ENCODE peak calls at places on chromosomes 12 and 14, in four cellular contexts. T, P, Z and W are unnamed samples. For H3K27me3, the result is how much of the 10 kb centered on the place peaks cover.

GRCh38 chr14:21219120-21219519 is 50.1 kb downstream of the HNRNPC start:
- DNase-seq in Z (no peak), T (no peak), P (no peak), W (no peak)

GRCh38 chr14:23640524-23641141 is 4.5 kb downstream of the DHRS2 start:
- DNase-seq in T (peak), P (peak), Z (peak), W (peak)

GRCh38 chr12:102769323-102769916 is 147.6 kb downstream of the PAH start:
- DNase-seq in T (peak), Z (peak), P (peak), W (peak)

GRCh38 chr12:29782821-29783772 is 645 bp downstream of the TMTC1 start:
- DNase-seq in Z (peak), P (no peak), T (no peak), W (peak)

GRCh38 chr14:97408937-97409860 is 612.0 kb downstream of the VRK1 start:
- DNase-seq in P (no peak), Z (no peak), T (no peak), W (no peak)

GRCh38 chr12:73383584-73384229 is 1111.5 kb downstream of the TRHDE start:
- DNase-seq in P (peak), Z (no peak), T (no peak), W (no peak)

GRCh38 chr14:21087294-21088091 is 11.0 kb downstream of the ZNF219 start:
- DNase-seq in T (no peak), P (no peak), Z (no peak), W (peak)

GRCh38 chr12:69000540-69001243 is 67.7 kb upstream of the CPM start:
- DNase-seq in T (no peak), P (no peak), Z (no peak), W (no peak)

GRCh38 chr12:121774968-121775474 is 18.5 kb downstream of the RHOF start:
- DNase-seq in P (no peak), T (no peak), Z (no peak), W (no peak)

GRCh38 chr12:75953312-75953906 is 78.2 kb downstream of the PHLDA1 start:
- DNase-seq in Z (no peak), P (no peak), T (no peak), W (no peak)

GRCh38 chr14:105537580-105538474 is 11.4 kb downstream of the TMEM121 start:
- DNase-seq in T (peak), Z (peak), P (no peak), W (peak)

GRCh38 chr12:82300611-82301010 is 57.6 kb downstream of the CCDC59 start:
- DNase-seq in Z (no peak), T (no peak), P (no peak), W (no peak)

GRCh38 chr12:108738165-108738564 is 6.8 kb upstream of the CORO1C start:
- DNase-seq in Z (no peak), P (no peak), T (no peak), W (no peak)

GRCh38 chr12:59149995-59150642 is 229.8 kb upstream of the LRIG3 start:
- DNase-seq in T (no peak), Z (no peak), P (peak), W (peak)

GRCh38 chr12:20829919-20830318 is 19.4 kb downstream of the SLCO1B3 start:
- DNase-seq in T (no peak), P (no peak), Z (no peak), W (no peak)

GRCh38 chr12:47686645-47687240 is 19.1 kb downstream of the RPAP3 start:
- DNase-seq in P (peak), Z (no peak), T (no peak), W (no peak)

GRCh38 chr12:52672321-52672933 is 7.8 kb downstream of the KRT1 start:
- DNase-seq in T (no peak), P (peak), Z (no peak), W (no peak)

GRCh38 chr12:69341328-69341727 is 6.9 kb upstream of the LYZ start:
- DNase-seq in Z (no peak), T (no peak), P (no peak), W (no peak)

GRCh38 chr14:99194136-99194535 is 77.9 kb downstream of the BCL11B start:
- DNase-seq in Z (no peak), T (no peak), P (no peak), W (no peak)

GRCh38 chr14:23025181-23025788 is 9.4 kb downstream of the PSMB5 start:
- DNase-seq in T (no peak), Z (no peak), P (no peak), W (no peak)

GRCh38 chr12:105168006-105168405 is 60.5 kb downstream of the WASHC4 start:
- DNase-seq in P (no peak), T (no peak), Z (no peak), W (no peak)

GRCh38 chr12:38138225-38139221 is 178.1 kb upstream of the ALG10B start:
- DNase-seq in P (peak), Z (no peak), T (peak), W (peak)

GRCh38 chr12:52307836-52308806 is 13.1 kb downstream of the KRT83 start:
- DNase-seq in Z (peak), P (no peak), T (peak), W (no peak)

GRCh38 chr14:91883770-91884169 is 16.4 kb upstream of the TC2N start:
- DNase-seq in P (no peak), Z (peak), T (no peak), W (peak)

GRCh38 chr12:69042970-69043369 is 110.0 kb upstream of the CPM start:
- DNase-seq in P (peak), Z (no peak), T (no peak), W (no peak)

GRCh38 chr12:131034631-131035267 is 81.0 kb downstream of the ADGRD1 start:
- DNase-seq in T (no peak), Z (no peak), P (no peak), W (no peak)

GRCh38 chr14:103909531-103910261 is 18.6 kb upstream of the TDRD9 start:
- DNase-seq in T (no peak), Z (no peak), P (no peak), W (no peak)

GRCh38 chr12:74111688-74112360 is 425.8 kb upstream of the ATXN7L3B start:
- DNase-seq in P (peak), T (no peak), Z (no peak), W (no peak)

GRCh38 chr12:25590021-25590721 is 37.1 kb upstream of the LMNTD1 start:
- DNase-seq in P (no peak), Z (no peak), T (no peak), W (no peak)

GRCh38 chr14:51004352-51004800 is 60.1 kb upstream of the PYGL start:
- DNase-seq in T (peak), Z (no peak), P (no peak), W (peak)

GRCh38 chr12:115998119-115998633 is 279.3 kb downstream of the MED13L start:
- DNase-seq in Z (no peak), P (peak), T (peak), W (no peak)

GRCh38 chr12:104733717-104734175 is 224.3 kb downstream of the SLC41A2 start:
- DNase-seq in T (no peak), Z (no peak), P (peak), W (no peak)

GRCh38 chr14:68655021-68655811 is 137.7 kb downstream of the ZFP36L1 start:
- DNase-seq in Z (no peak), P (peak), T (no peak), W (no peak)

GRCh38 chr12:4115570-4115969 is 158.0 kb upstream of the CCND2 start:
- DNase-seq in T (no peak), P (no peak), Z (no peak), W (no peak)

GRCh38 chr14:44700184-44700583 is 193.1 kb upstream of the FSCB start:
- DNase-seq in Z (no peak), T (no peak), P (no peak), W (no peak)

GRCh38 chr12:52043386-52044212 is 7.6 kb upstream of the NR4A1 start:
- DNase-seq in T (no peak), P (peak), Z (peak), W (peak)

GRCh38 chr12:78403681-78404080 is 460.9 kb upstream of the SYT1 start:
- DNase-seq in T (no peak), P (no peak), Z (no peak), W (no peak)

GRCh38 chr14:104428860-104429259 is 150.7 kb upstream of the C14orf180 start:
- DNase-seq in P (no peak), Z (no peak), T (no peak), W (no peak)

DNA sequence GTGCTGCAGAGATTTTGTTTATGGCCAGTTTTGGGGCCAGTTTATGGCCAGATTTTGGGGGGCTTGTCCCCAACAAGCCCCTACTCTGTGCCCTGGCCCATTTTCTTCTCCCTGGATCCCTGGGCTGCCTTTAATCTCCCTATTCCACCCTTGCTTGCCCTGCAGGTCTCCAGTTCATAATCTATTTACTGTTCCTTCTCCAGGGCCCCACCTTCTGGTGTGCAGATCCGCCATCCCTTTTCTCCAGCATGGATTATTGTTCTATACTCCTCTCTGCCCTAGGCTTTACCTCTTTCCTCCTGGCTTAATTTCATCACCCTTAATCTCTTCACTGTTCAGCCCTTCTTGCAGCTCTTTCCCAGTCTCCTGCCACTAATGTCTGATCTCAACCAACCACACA is 26.0 kb upstream of the NUDT4 start:
- DNase-seq in T (no peak), P (no peak), Z (no peak), W (no peak)
- H3K27ac ChIP-seq in T (no peak), P (no peak), Z (no peak), W (no peak)

GRCh38 chr12:40314927-40315326 is 90.1 kb downstream of the LRRK2 start:
- DNase-seq in T (no peak), Z (no peak), P (no peak), W (no peak)
- H3K4me3 ChIP-seq in T (no peak), Z (no peak), P (no peak), W (no peak)

GRCh38 chr14:94480809-94481208 is 4.8 kb upstream of the SERPINA9 start:
- DNase-seq in P (peak), Z (no peak), T (no peak), W (no peak)
- H3K27me3 ChIP-seq in P (under half), Z (half or more), T (under half), W (under half)

DNA sequence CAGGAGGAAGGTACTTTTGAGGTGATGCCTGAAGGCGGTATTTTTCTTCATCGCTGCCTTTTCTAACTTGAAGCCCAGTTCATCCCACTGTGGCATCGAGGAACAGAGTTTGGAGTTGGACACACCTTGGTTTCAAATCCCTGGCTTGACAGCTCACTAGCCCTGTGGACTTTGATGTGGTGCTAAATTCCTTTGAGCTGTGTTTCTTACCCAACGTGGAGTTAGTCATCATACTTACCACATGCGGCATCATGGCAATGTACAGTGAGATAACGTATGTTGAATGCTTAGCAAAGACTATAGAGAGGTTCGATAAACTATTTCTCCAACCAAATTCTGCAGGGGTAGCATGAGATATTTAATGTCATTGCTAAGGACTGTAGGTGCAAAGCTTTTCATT is 3.4 kb downstream of the PLEKHG3 start:
- DNase-seq in P (peak), T (peak), Z (no peak), W (no peak)
- H3K27ac ChIP-seq in P (no peak), T (peak), Z (peak), W (peak)

GRCh38 chr12:45959728-45960127 is 30.6 kb downstream of the SCAF11 start:
- DNase-seq in Z (no peak), P (no peak), T (no peak), W (no peak)
- H3K4me3 ChIP-seq in Z (no peak), P (no peak), T (no peak), W (no peak)

GRCh38 chr12:94874986-94875312 is 128.5 kb downstream of the NDUFA12 start:
- DNase-seq in Z (no peak), P (no peak), T (no peak), W (peak)
- H3K27me3 ChIP-seq in Z (half or more), P (under half), T (half or more), W (under half)

DNA sequence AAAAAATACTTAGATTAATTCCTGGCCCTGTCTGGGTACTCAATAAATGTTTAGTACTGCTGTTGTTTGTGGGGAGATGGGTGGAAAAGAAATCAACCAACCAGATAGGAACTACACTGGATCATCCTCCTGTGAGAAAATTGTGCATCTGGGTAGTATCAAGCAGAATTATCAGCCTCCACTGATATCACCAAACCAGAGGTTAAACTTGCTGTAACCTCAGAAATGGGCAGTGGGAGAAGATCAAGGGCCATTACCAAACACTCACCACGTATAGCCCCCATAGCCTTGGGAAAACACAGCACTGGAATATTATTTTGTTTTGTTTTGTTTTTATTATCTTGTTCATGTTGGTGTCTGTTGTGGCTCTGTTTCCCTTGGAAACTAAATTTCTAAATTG is 19.7 kb downstream of the VEZT start:
- DNase-seq in Z (no peak), P (no peak), T (no peak), W (no peak)
- H3K27ac ChIP-seq in Z (no peak), P (no peak), T (no peak), W (no peak)

GRCh38 chr12:123671876-123672275 is 963 bp downstream of the TCTN2 start:
- DNase-seq in Z (no peak), T (no peak), P (no peak), W (no peak)
- H3K4me3 ChIP-seq in Z (peak), T (peak), P (peak), W (peak)